ENCODE peak calls at places on chromosomes 5 and 9, in seven cellular contexts. E is hepatic stellate cell, B is posterior vena cava, L is DMS53, R is GM12865, N is SW 1271, C is NCI-H1092 treated with DMSO at 0.1 percent for 48 hours. K is an unnamed sample.

GRCh38 chr9:126550891-126551351 is 62.8 kb upstream of the LMX1B start:
- DNase-seq in B (no peak), C (no peak), R (no peak), E (no peak), N (no peak), L (no peak), K (no peak)

GRCh38 chr5:173598686-173599085 is 17.8 kb downstream of the BOD1 start:
- DNase-seq in B (no peak), E (no peak), L (no peak), N (no peak), C (no peak), R (no peak), K (no peak)

GRCh38 chr5:161230222-161230621 is 316.3 kb downstream of the GABRB2 start:
- DNase-seq in L (peak; percentile 96), E (no peak), B (no peak), R (no peak), C (peak; percentile 46), N (no peak), K (peak; percentile 70)

GRCh38 chr5:97133106-97133505 is 9.3 kb downstream of the LIX1 start:
- DNase-seq in L (no peak), C (no peak), N (no peak), B (no peak), R (no peak), E (no peak), K (no peak)

GRCh38 chr5:175689147-175689991 is 31.5 kb downstream of the HRH2 start:
- DNase-seq in C (no peak), L (no peak), E (no peak), N (no peak), R (no peak), B (peak; percentile 86), K (no peak)

GRCh38 chr5:52987711-52988329 is 1.3 kb upstream of the ITGA2 start:
- DNase-seq in L (peak; percentile 32), E (no peak), B (no peak), C (no peak), R (no peak), N (peak; percentile 82), K (peak; percentile 89)

GRCh38 chr9:2559212-2560152 is 62.1 kb upstream of the VLDLR start:
- DNase-seq in E (peak; percentile 55), L (peak; percentile 0), R (no peak), N (peak; percentile 18), B (peak; percentile 88), C (no peak), K (peak; percentile 95)

GRCh38 chr5:93790401-93790800 is 49.0 kb upstream of the POU5F2 start:
- DNase-seq in E (peak; percentile 17), B (no peak), L (peak; percentile 39), R (no peak), C (no peak), N (no peak), K (no peak)

GRCh38 chr5:96993760-96994159 is 57.9 kb downstream of the LNPEP start:
- DNase-seq in C (no peak), N (no peak), R (no peak), B (no peak), L (no peak), E (no peak), K (no peak)

GRCh38 chr5:122156724-122157325 is 27.5 kb downstream of the ZNF474 start:
- DNase-seq in B (no peak), N (peak; percentile 55), C (peak; percentile 9), E (no peak), L (peak; percentile 57), R (peak; percentile 9), K (no peak)

GRCh38 chr9:32487981-32488380 is 38.0 kb downstream of the RIGI start:
- DNase-seq in C (no peak), B (no peak), L (no peak), E (no peak), N (no peak), R (no peak), K (no peak)